ENCODE peak calls at places on chromosomes 7 and 10, in five cellular contexts. B, I, W, M and O are unnamed samples. For H3K36me3, the result is how much of the 10 kb centered on the place peaks cover.

GRCh38 chr7:150388709-150389531 is 9.8 kb downstream of the ZNF775 start:
- DNase-seq in W (no peak), M (no peak), I (peak), B (peak), O (no peak)

GRCh38 chr10:12709516-12709915 is 292.0 kb downstream of the CCDC3 start:
- DNase-seq in M (no peak), I (no peak), W (peak), B (peak), O (no peak)

GRCh38 chr10:16105082-16105481 is 244.8 kb upstream of the MINDY3 start:
- DNase-seq in I (no peak), M (no peak), W (peak), B (no peak), O (no peak)

GRCh38 chr7:130943336-130943901 is 209.4 kb upstream of the KLF14 start:
- DNase-seq in W (peak), I (no peak), M (peak), B (peak), O (no peak)

GRCh38 chr10:96038476-96039387 is 4.7 kb upstream of the CCNJ start:
- DNase-seq in B (no peak), W (no peak), I (no peak), M (no peak), O (no peak)

GRCh38 chr10:49174261-49174925 is 13.8 kb downstream of the TMEM273 start:
- DNase-seq in I (no peak), B (no peak), W (no peak), M (no peak), O (no peak)

GRCh38 chr10:111077715-111078504 is 1.1 kb downstream of the ADRA2A start:
- DNase-seq in M (peak), W (no peak), I (peak), B (no peak), O (no peak)

GRCh38 chr7:154388412-154388811 is 336.2 kb downstream of the DPP6 start:
- DNase-seq in I (no peak), W (no peak), B (no peak), M (no peak), O (no peak)

GRCh38 chr10:73965890-73966768 is 31.8 kb upstream of the VCL start:
- DNase-seq in M (peak), W (peak), B (peak), I (peak), O (no peak)

GRCh38 chr7:149773446-149774236 is at the start of gene ZNF467:
- DNase-seq in M (no peak), I (peak), W (peak), B (peak), O (no peak)

GRCh38 chr7:127881564-127881963 is 149.7 kb downstream of the LRRC4 start:
- DNase-seq in W (no peak), I (no peak), B (no peak), M (no peak), O (no peak)

GRCh38 chr7:50634378-50634777 is 69.2 kb upstream of the DDC start:
- DNase-seq in B (no peak), M (no peak), I (no peak), W (no peak), O (no peak)

GRCh38 chr10:571643-572042 is 117.8 kb downstream of the DIP2C start:
- DNase-seq in W (no peak), B (peak), M (no peak), I (no peak), O (no peak)

GRCh38 chr7:34087892-34088891 is 182.9 kb downstream of the BMPER start:
- DNase-seq in M (peak), W (peak), I (peak), B (peak), O (peak)

GRCh38 chr7:117993377-117994003 is 120.2 kb upstream of the CTTNBP2 start:
- DNase-seq in I (peak), W (peak), M (peak), B (peak), O (peak)

GRCh38 chr7:93601363-93601762 is 26.8 kb upstream of the CALCR start:
- DNase-seq in B (no peak), M (no peak), I (no peak), W (peak), O (no peak)

GRCh38 chr7:128450409-128450808 is 5.3 kb upstream of the HILPDA start:
- DNase-seq in W (no peak), B (no peak), M (no peak), I (no peak), O (no peak)

GRCh38 chr7:137508437-137509175 is 165.1 kb upstream of the PTN start:
- DNase-seq in I (no peak), W (peak), M (peak), B (peak), O (no peak)

GRCh38 chr10:110158051-110159005 is 49.1 kb upstream of the MXI1 start:
- DNase-seq in M (no peak), W (no peak), B (no peak), I (peak), O (no peak)

GRCh38 chr10:90417056-90417455 is 440.8 kb downstream of the HTR7 start:
- DNase-seq in B (peak), M (peak), W (peak), I (no peak), O (no peak)
- H3K36me3 ChIP-seq in B (under half), M (under half), W (under half), I (under half), O (under half)

DNA sequence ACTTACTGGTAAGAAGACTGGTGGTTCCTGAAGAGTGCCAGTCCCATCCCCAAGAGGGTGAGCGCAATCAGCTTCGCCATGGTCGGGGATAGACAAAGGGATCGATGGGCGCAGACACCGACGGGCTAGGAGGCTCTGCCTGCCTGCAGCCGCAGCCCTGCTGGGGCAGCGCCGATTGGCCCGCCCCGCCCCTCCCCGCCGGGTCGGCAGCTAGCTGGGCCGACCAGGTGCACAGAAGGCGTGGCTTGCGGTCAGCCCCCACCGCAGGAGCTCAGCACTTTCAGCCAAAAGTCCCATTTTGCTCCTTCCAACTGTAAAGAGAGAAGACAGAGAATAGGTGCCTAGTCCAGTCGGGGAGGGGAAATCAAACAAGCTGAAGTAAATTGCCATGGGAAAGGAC is at the start of gene PON1:
- DNase-seq in W (no peak), B (no peak), M (no peak), I (no peak), O (no peak)
- H3K36me3 ChIP-seq in W (under half), B (under half), M (under half), I (under half), O (under half)

DNA sequence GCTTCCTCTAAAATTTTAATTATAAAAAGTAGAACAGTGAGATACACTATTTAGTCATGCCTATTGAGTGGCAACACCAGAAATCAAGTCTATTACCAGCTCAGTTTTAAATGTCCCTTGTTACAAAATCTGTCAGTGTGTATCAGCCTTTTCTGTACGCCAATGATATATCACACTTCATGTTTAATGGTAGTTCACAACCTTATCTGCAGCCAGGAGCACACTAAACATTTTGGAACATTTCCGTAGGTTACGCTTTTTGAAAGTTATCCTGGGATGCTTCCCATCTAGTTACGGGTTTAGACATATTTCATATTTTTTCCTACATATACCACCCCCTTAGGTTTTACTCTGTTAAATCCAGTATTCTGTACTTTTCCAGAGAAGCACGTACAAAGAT is 5.4 kb downstream of the HNRNPA2B1 start:
- DNase-seq in I (no peak), B (no peak), M (no peak), W (no peak), O (peak)
- H3K36me3 ChIP-seq in I (under half), B (under half), M (half or more), W (half or more), O (half or more)

GRCh38 chr7:151469281-151469680 is 29.3 kb upstream of the CRYGN start:
- DNase-seq in B (no peak), W (no peak), M (no peak), I (no peak), O (no peak)

GRCh38 chr7:151472644-151473380 is 32.9 kb upstream of the CRYGN start:
- DNase-seq in W (peak), M (no peak), B (peak), I (no peak), O (no peak)

GRCh38 chr7:151468214-151469023 is 28.5 kb upstream of the CRYGN start:
- DNase-seq in M (no peak), W (no peak), I (no peak), B (no peak), O (no peak)

GRCh38 chr7:151465169-151465568 is 25.2 kb upstream of the CRYGN start:
- DNase-seq in M (no peak), I (no peak), B (no peak), W (no peak), O (no peak)

GRCh38 chr7:151470656-151471180 is 30.8 kb upstream of the CRYGN start:
- DNase-seq in W (no peak), B (no peak), I (no peak), M (no peak), O (no peak)
- H3K36me3 ChIP-seq in W (half or more), B (under half), I (under half), M (half or more), O (under half)

GRCh38 chr10:75030371-75030770 is 81.1 kb upstream of the SAMD8 start:
- DNase-seq in B (no peak), I (peak), M (no peak), W (no peak), O (no peak)
- H3K36me3 ChIP-seq in B (under half), I (under half), M (under half), W (half or more), O (under half)

GRCh38 chr10:5937016-5937415 is 40.3 kb downstream of the IL15RA start:
- DNase-seq in I (no peak), B (no peak), W (no peak), M (no peak), O (no peak)

GRCh38 chr10:5938291-5938690 is 39.1 kb downstream of the IL15RA start:
- DNase-seq in M (no peak), I (no peak), B (no peak), W (no peak), O (no peak)

GRCh38 chr10:5932345-5932744 is 42.3 kb downstream of the FBH1 start:
- DNase-seq in W (no peak), B (peak), M (no peak), I (no peak), O (no peak)

GRCh38 chr10:5933909-5934546 is 43.3 kb downstream of the IL15RA start:
- DNase-seq in B (no peak), W (no peak), I (no peak), M (no peak), O (no peak)

GRCh38 chr10:5935628-5936027 is 41.7 kb downstream of the IL15RA start:
- DNase-seq in B (no peak), W (no peak), M (no peak), I (no peak), O (no peak)
- H3K36me3 ChIP-seq in B (under half), W (under half), M (half or more), I (under half), O (under half)

GRCh38 chr7:6403907-6404306 is 43.8 kb downstream of the DAGLB start:
- DNase-seq in W (no peak), M (no peak), B (no peak), I (no peak), O (no peak)

GRCh38 chr7:6402041-6402440 is 45.7 kb downstream of the DAGLB start:
- DNase-seq in I (no peak), W (no peak), B (no peak), M (no peak), O (no peak)

GRCh38 chr7:6402741-6403140 is 45.0 kb downstream of the DAGLB start:
- DNase-seq in B (no peak), W (no peak), M (no peak), I (no peak), O (no peak)

GRCh38 chr7:6399351-6399750 is 48.4 kb downstream of the DAGLB start:
- DNase-seq in M (no peak), I (no peak), W (no peak), B (no peak), O (no peak)

DNA sequence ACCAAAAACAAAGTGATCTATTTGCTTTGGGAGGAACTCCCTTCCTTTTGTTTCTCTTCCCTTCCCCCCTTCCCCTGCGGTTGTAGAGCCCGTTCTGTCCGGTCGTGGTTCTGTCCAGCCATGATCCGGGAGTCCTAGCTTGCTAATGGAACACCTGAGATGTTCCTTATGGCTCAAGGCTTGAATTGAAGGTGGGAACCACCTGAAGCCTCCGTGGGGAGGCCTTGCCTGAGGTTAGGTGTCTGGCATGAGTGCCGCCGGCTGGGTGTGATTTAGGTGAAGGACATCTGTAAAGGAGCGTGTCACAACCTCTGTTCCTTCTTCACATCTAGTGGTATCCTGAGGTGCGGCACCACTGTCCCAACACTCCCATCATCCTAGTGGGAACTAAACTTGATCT is 46.2 kb downstream of the DAGLB start:
- DNase-seq in B (no peak), I (no peak), M (no peak), W (no peak), O (no peak)
- H3K36me3 ChIP-seq in B (under half), I (under half), M (half or more), W (under half), O (under half)

DNA sequence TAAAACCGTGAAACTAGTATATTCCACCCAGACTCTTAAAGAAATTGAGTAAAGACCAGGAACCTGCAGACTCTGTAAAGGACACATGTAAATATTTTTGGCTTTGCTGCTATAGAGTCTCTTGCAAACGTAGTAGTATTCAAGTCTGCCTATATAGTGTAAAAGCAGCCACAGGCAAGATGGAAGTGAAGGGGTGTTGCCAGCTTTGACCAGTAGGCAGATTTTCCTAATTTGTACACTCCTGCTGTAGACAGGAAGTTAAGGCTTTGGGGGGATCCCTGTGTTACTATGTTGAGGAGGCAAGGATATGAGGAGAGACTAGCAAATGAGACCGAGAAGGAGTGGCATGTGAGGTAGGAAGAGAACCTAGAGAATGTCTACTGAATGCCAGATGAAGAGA is 27.7 kb downstream of the WAC start:
- DNase-seq in I (no peak), B (no peak), M (no peak), W (no peak), O (no peak)
- H3K36me3 ChIP-seq in I (under half), B (under half), M (half or more), W (under half), O (half or more)

DNA sequence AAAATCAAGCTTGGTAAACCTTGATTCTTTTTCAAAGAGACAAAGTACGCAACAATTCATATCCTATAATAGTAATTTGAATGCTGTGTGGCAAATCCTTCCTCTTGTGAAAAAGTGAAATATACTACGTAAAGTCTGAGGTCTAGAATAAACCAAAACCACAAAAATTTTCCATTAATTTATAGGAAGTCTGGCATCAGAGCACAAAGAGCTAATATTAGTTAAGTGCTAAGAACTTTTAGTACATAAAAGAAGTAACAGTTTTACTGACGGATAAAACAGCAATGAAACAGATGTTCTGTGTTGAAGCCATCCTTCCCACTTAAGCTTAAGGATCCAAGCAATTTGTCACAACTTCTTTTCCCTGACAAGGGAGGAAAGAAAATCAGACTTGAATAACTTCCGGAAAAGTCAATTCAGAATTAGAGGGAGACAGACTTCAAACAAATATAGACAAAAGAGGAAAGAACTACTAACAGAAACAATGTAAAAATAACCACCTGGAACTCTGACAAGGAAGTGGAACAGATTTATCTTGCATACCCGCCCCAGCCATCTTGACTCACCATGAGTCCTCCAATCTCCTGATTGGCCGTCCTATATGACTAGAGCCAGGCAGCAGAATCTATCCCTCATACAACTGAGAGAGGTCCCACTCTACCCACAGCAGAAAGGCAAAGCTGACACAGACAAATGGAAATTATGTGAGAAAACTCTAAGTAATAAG is 34.5 kb downstream of the RHEB start:
- DNase-seq in M (no peak), W (peak), B (peak), I (no peak), O (no peak)
- H3K36me3 ChIP-seq in M (half or more), W (half or more), B (under half), I (under half), O (under half)

DNA sequence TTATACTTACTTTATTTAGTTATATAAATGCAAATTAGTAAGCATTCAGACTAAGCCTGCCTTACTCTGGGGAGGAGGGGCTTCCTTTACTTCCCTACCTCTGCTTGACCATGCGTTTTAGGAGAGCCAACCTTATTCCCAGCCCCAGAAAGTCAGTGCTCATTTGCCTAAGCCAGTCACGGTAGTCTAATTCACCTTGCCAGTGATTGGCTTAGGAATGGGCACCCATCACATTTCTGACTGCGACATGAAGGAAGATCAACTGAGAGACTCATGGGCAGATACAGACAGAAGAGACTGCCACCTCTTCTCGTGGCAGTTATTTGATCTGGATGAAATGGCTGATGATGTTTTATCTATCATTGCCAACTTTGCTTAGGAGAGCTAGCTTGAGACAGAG is 29.5 kb downstream of the RPA3 start:
- DNase-seq in W (no peak), I (no peak), M (no peak), B (no peak), O (no peak)
- H3K36me3 ChIP-seq in W (under half), I (under half), M (under half), B (under half), O (under half)